ENCODE peak calls at places on chromosome 11, in eight cellular contexts. V is activated T-cell treated with anti-CD3 and anti-CD28 coated beads, Interleukin-2, amount 50 U/mL, for 48 hours; Y is heart left ventricle; N is stomach; J is mucosa of descending colon; M is GM04504; O is activated gamma-delta T cell treated with anti-CD3 and anti-CD28 coated beads, Interleukin-2, amount 50 U/mL, for 16 hours; X is CD8-positive, alpha-beta T cell. W is an unnamed sample.

GRCh38 chr11:132908017-132908810 is 624.1 kb downstream of the OPCML start:
- DNase-seq in N (no peak), O (no peak), M (no peak), V (no peak), Y (no peak), X (no peak), J (no peak), W (no peak)

GRCh38 chr11:69115586-69116560 is 39.9 kb upstream of the SMIM38 start:
- DNase-seq in M (no peak), V (no peak), N (peak; percentile 95), J (peak; percentile 51), X (no peak), Y (peak; percentile 79), O (no peak), W (no peak)

GRCh38 chr11:114026355-114026754 is 33.2 kb upstream of the ZBTB16 start:
- DNase-seq in Y (no peak), O (no peak), V (peak; percentile 23), N (no peak), M (no peak), X (peak; percentile 7), J (no peak), W (no peak)

GRCh38 chr11:79219186-79220045 is 221.4 kb downstream of the TENM4 start:
- DNase-seq in N (no peak), J (no peak), O (no peak), V (no peak), Y (no peak), X (no peak), M (no peak), W (no peak)

GRCh38 chr11:44729718-44730117 is 3.0 kb downstream of the TSPAN18 start:
- DNase-seq in X (no peak), Y (no peak), M (no peak), V (peak; percentile 28), N (no peak), J (no peak), O (no peak), W (no peak)

GRCh38 chr11:82906236-82906635 is 4.7 kb downstream of the DDIAS start:
- DNase-seq in J (no peak), X (no peak), O (no peak), V (no peak), M (peak; percentile 9), Y (no peak), N (no peak), W (peak; percentile 5)

GRCh38 chr11:876550-876949 is 33.9 kb downstream of the TSPAN4 start:
- DNase-seq in M (peak; percentile 25), V (no peak), J (no peak), N (no peak), Y (peak; percentile 64), X (no peak), O (no peak), W (no peak)

GRCh38 chr11:64114231-64114630 is 51.7 kb downstream of the MACROD1 start:
- DNase-seq in V (no peak), N (no peak), X (no peak), O (no peak), M (no peak), J (no peak), Y (no peak), W (no peak)

GRCh38 chr11:27456140-27456801 is 16.3 kb downstream of the LGR4 start:
- DNase-seq in M (no peak), V (no peak), O (no peak), J (no peak), X (no peak), N (no peak), Y (no peak), W (no peak)

GRCh38 chr11:14342906-14343305 is 16.1 kb downstream of the RRAS2 start:
- DNase-seq in M (no peak), Y (no peak), O (no peak), N (no peak), V (no peak), J (no peak), X (no peak), W (peak; percentile 31)